ENCODE peak calls at places on chromosomes 2 and 18, in eight cellular contexts. H is cardiac muscle cell; Z is CD4-positive, alpha-beta memory T cell; V is pancreas; S is heart left ventricle; Y is neuronal stem cell; G is neural progenitor cell; X is vagina. I is an unnamed sample.

GRCh38 chr2:121877366-121877765 is 121.9 kb downstream of the TSN start:
- DNase-seq in H (no peak), Z (no peak), V (no peak), S (no peak), Y (no peak), G (no peak), X (no peak), I (no peak)

GRCh38 chr2:214076527-214076926 is 334.3 kb upstream of the VWC2L start:
- DNase-seq in H (no peak), Z (no peak), V (no peak), S (no peak), Y (no peak), G (no peak), X (no peak), I (no peak)

GRCh38 chr2:159192519-159192918 is 94.0 kb downstream of the WDSUB1 start:
- DNase-seq in H (no peak), Z (no peak), V (no peak), S (no peak), Y (no peak), G (no peak), X (no peak), I (no peak)

GRCh38 chr2:239291505-239292350 is 109.1 kb downstream of the HDAC4 start:
- DNase-seq in H (no peak), Z (no peak), V (peak; percentile 45), S (peak; percentile 28), Y (peak; percentile 82), G (peak; percentile 95), X (no peak), I (no peak)

GRCh38 chr2:47798628-47799027 is 15.7 kb downstream of the MSH6 start:
- DNase-seq in H (no peak), Z (no peak), V (no peak), S (no peak), Y (no peak), G (no peak), X (no peak), I (no peak)

GRCh38 chr2:175560521-175561164 is 379.1 kb upstream of the ATP5MC3 start:
- DNase-seq in H (no peak), Z (no peak), V (no peak), S (no peak), Y (no peak), G (peak; percentile 32), X (no peak), I (no peak)

GRCh38 chr2:12979066-12979465 is 262.3 kb downstream of the TRIB2 start:
- DNase-seq in H (no peak), Z (no peak), V (no peak), S (no peak), Y (no peak), G (no peak), X (no peak), I (no peak)

GRCh38 chr18:32576296-32576916 is 105.7 kb upstream of the GAREM1 start:
- DNase-seq in H (peak; percentile 39), Z (no peak), V (no peak), S (no peak), Y (peak; percentile 11), G (peak; percentile 80), X (no peak), I (no peak)

GRCh38 chr2:106053116-106053515 is 141.0 kb downstream of the UXS1 start:
- DNase-seq in H (peak; percentile 83), Z (peak; percentile 38), V (no peak), S (no peak), Y (no peak), G (no peak), X (no peak), I (no peak)

GRCh38 chr2:59458862-59459261 is 1094.6 kb downstream of the BCL11A start:
- DNase-seq in H (no peak), Z (no peak), V (no peak), S (no peak), Y (no peak), G (peak; percentile 34), X (no peak), I (no peak)

GRCh38 chr18:2406544-2406943 is 164.8 kb downstream of the METTL4 start:
- DNase-seq in H (peak; percentile 40), Z (no peak), V (no peak), S (no peak), Y (no peak), G (no peak), X (no peak), I (no peak)

GRCh38 chr2:111702119-111702808 is 181.7 kb downstream of the ANAPC1 start:
- DNase-seq in H (peak; percentile 80), Z (peak; percentile 45), V (no peak), S (peak; percentile 40), Y (peak; percentile 38), G (peak; percentile 68), X (no peak), I (peak; percentile 51)

GRCh38 chr2:127508025-127508620 is 18.2 kb downstream of the IWS1 start:
- DNase-seq in H (no peak), Z (no peak), V (no peak), S (no peak), Y (no peak), G (no peak), X (no peak), I (no peak)

GRCh38 chr2:240300261-240300821 is 135.1 kb upstream of the GPC1 start:
- DNase-seq in H (no peak), Z (no peak), V (peak; percentile 22), S (no peak), Y (no peak), G (peak; percentile 54), X (peak; percentile 75), I (peak; percentile 21)

GRCh38 chr18:74498712-74499629 is 2.8 kb downstream of the CNDP2 start:
- DNase-seq in H (no peak), Z (peak; percentile 76), V (no peak), S (peak; percentile 56), Y (no peak), G (no peak), X (no peak), I (peak; percentile 82)

GRCh38 chr18:76791642-76792041 is 30.7 kb upstream of the ZNF236 start:
- DNase-seq in H (no peak), Z (no peak), V (no peak), S (no peak), Y (no peak), G (no peak), X (no peak), I (no peak)

GRCh38 chr2:98026927-98027522 is 31.3 kb upstream of the TMEM131 start:
- DNase-seq in H (no peak), Z (no peak), V (no peak), S (no peak), Y (no peak), G (no peak), X (no peak), I (no peak)

GRCh38 chr2:56299166-56299806 is 115.5 kb downstream of the CCDC85A start:
- DNase-seq in H (no peak), Z (no peak), V (no peak), S (no peak), Y (no peak), G (peak; percentile 5), X (no peak), I (no peak)

GRCh38 chr18:12599543-12599942 is 58.4 kb downstream of the SPIRE1 start:
- DNase-seq in H (no peak), Z (no peak), V (no peak), S (no peak), Y (no peak), G (no peak), X (no peak), I (no peak)

GRCh38 chr2:97716695-97717617 is 3.6 kb downstream of the ZAP70 start:
- DNase-seq in H (no peak), Z (no peak), V (no peak), S (peak; percentile 19), Y (no peak), G (no peak), X (no peak), I (no peak)

GRCh38 chr18:615773-616172 is 19.0 kb downstream of the CLUL1 start:
- DNase-seq in H (no peak), Z (no peak), V (peak; percentile 53), S (no peak), Y (no peak), G (no peak), X (no peak), I (no peak)

GRCh38 chr2:23900133-23900926 is 26.6 kb downstream of the ATAD2B start:
- DNase-seq in H (no peak), Z (no peak), V (no peak), S (no peak), Y (no peak), G (peak; percentile 5), X (no peak), I (no peak)

GRCh38 chr2:110116033-110116710 is 550 bp upstream of the MALL start:
- DNase-seq in H (peak; percentile 85), Z (no peak), V (no peak), S (peak; percentile 66), Y (no peak), G (peak; percentile 53), X (no peak), I (peak; percentile 64)

GRCh38 chr2:99808801-99809200 is 319.0 kb upstream of the REV1 start:
- DNase-seq in H (no peak), Z (no peak), V (no peak), S (no peak), Y (no peak), G (no peak), X (no peak), I (no peak)

GRCh38 chr18:76450452-76450851 is 44.6 kb downstream of the ZNF516 start:
- DNase-seq in H (peak; percentile 67), Z (no peak), V (no peak), S (no peak), Y (no peak), G (no peak), X (peak; percentile 49), I (no peak)

GRCh38 chr2:219332542-219332941 is at the start of gene RESP18:
- DNase-seq in H (no peak), Z (no peak), V (no peak), S (no peak), Y (no peak), G (peak; percentile 42), X (no peak), I (no peak)
- H3K27me3 ChIP-seq in H (peaks cover 96% of the 10 kb centered on the region), Z (peaks cover 25% of the 10 kb centered on the region), V (no peaks in the 10 kb centered on the region), S (peaks cover 34% of the 10 kb centered on the region), Y (peaks cover 26% of the 10 kb centered on the region), G (peaks cover 99% of the 10 kb centered on the region), X (peaks cover 4% of the 10 kb centered on the region), I (no peaks in the 10 kb centered on the region)

DNA sequence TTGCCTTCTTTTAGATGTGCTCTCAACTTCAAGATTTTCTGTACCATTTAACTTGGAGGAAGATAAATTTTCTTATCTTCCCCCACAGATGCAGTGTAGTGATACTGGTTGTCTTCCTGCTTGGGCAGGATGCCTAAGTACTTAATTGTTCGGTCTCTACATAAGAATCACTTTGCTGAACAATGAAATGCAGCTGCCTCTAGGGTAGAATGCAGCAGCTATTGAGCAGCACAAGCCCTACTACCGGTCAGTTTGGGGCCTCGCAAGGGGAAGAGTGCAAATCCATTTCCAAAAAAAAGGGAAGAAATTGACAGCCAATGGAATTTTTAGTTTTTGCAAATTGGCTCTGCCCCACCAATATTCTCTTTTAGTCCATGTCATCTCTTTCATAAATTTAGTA is 269.7 kb downstream of the CTNNA2 start:
- DNase-seq in H (no peak), Z (no peak), V (no peak), S (no peak), Y (peak; percentile 26), G (peak; percentile 73), X (no peak), I (no peak)
- H3K27me3 ChIP-seq in H (no peaks in the 10 kb centered on the region), Z (no peaks in the 10 kb centered on the region), V (no peaks in the 10 kb centered on the region), S (no peaks in the 10 kb centered on the region), Y (no peaks in the 10 kb centered on the region), G (no peaks in the 10 kb centered on the region), X (no peaks in the 10 kb centered on the region), I (no peaks in the 10 kb centered on the region)

GRCh38 chr18:59885579-59886163 is 14.1 kb upstream of the PMAIP1 start:
- DNase-seq in H (peak; percentile 80), Z (no peak), V (no peak), S (no peak), Y (no peak), G (no peak), X (no peak), I (no peak)
- H3K27me3 ChIP-seq in H (no peaks in the 10 kb centered on the region), Z (no peaks in the 10 kb centered on the region), V (no peaks in the 10 kb centered on the region), S (no peaks in the 10 kb centered on the region), Y (no peaks in the 10 kb centered on the region), G (peaks cover 9% of the 10 kb centered on the region), X (no peaks in the 10 kb centered on the region), I (no peaks in the 10 kb centered on the region)

GRCh38 chr2:70767094-70767698 is 804 bp downstream of the ADD2 start:
- DNase-seq in H (no peak), Z (no peak), V (peak; percentile 64), S (no peak), Y (no peak), G (peak; percentile 71), X (no peak), I (no peak)
- H3K27me3 ChIP-seq in H (peaks cover 19% of the 10 kb centered on the region), Z (peaks cover 25% of the 10 kb centered on the region), V (no peaks in the 10 kb centered on the region), S (peaks cover 19% of the 10 kb centered on the region), Y (no peaks in the 10 kb centered on the region), G (no peaks in the 10 kb centered on the region), X (peaks cover 3% of the 10 kb centered on the region), I (no peaks in the 10 kb centered on the region)